ENCODE peak calls at places on chromosomes 4 and X, in eight cellular contexts. One of them, this sample, is unnamed.

GRCh38 chr4:14787894-14788293 is 214.4 kb upstream of the CPEB2 start:
- DNase-seq in A549: peak
- DNase-seq in left lung: no peak
- DNase-seq in thyroid gland: no peak
- DNase-seq in nephron progenitor cell: no peak
- DNase-seq in sigmoid colon: no peak
- DNase-seq in Peyer's patch: no peak
- DNase-seq in CD4-positive, alpha-beta T cell: no peak
- DNase-seq in this sample: no peak

GRCh38 chrX:111506826-111507225 is 4.6 kb upstream of the SERTM2 start:
- DNase-seq in A549: no peak
- DNase-seq in left lung: no peak
- DNase-seq in thyroid gland: no peak
- DNase-seq in nephron progenitor cell: no peak
- DNase-seq in sigmoid colon: no peak
- DNase-seq in Peyer's patch: no peak
- DNase-seq in CD4-positive, alpha-beta T cell: no peak
- DNase-seq in this sample: no peak

GRCh38 chr4:184099541-184099966 is 118.1 kb downstream of the ENPP6 start:
- DNase-seq in A549: no peak
- DNase-seq in left lung: no peak
- DNase-seq in thyroid gland: no peak
- DNase-seq in nephron progenitor cell: peak
- DNase-seq in sigmoid colon: no peak
- DNase-seq in Peyer's patch: no peak
- DNase-seq in CD4-positive, alpha-beta T cell: no peak
- DNase-seq in this sample: no peak

GRCh38 chrX:41982966-41983365 is 59.6 kb upstream of the CASK start:
- DNase-seq in A549: no peak
- DNase-seq in left lung: no peak
- DNase-seq in thyroid gland: no peak
- DNase-seq in nephron progenitor cell: no peak
- DNase-seq in sigmoid colon: no peak
- DNase-seq in Peyer's patch: no peak
- DNase-seq in CD4-positive, alpha-beta T cell: no peak
- DNase-seq in this sample: no peak

GRCh38 chr4:98930311-98930865 is 1.5 kb upstream of the EIF4E start:
- DNase-seq in A549: no peak
- DNase-seq in left lung: no peak
- DNase-seq in thyroid gland: no peak
- DNase-seq in nephron progenitor cell: no peak
- DNase-seq in sigmoid colon: no peak
- DNase-seq in Peyer's patch: no peak
- DNase-seq in CD4-positive, alpha-beta T cell: no peak
- DNase-seq in this sample: no peak

GRCh38 chrX:76148011-76148665 is 24.7 kb upstream of the PBDC1 start:
- DNase-seq in A549: no peak
- DNase-seq in left lung: no peak
- DNase-seq in thyroid gland: peak
- DNase-seq in nephron progenitor cell: no peak
- DNase-seq in sigmoid colon: no peak
- DNase-seq in Peyer's patch: no peak
- DNase-seq in CD4-positive, alpha-beta T cell: no peak
- DNase-seq in this sample: no peak

GRCh38 chr4:165331823-165332222 is 4.4 kb downstream of the MSMO1 start:
- DNase-seq in A549: no peak
- DNase-seq in left lung: no peak
- DNase-seq in thyroid gland: no peak
- DNase-seq in nephron progenitor cell: peak
- DNase-seq in sigmoid colon: no peak
- DNase-seq in Peyer's patch: no peak
- DNase-seq in CD4-positive, alpha-beta T cell: no peak
- DNase-seq in this sample: no peak

GRCh38 chrX:67555578-67556203 is 11.9 kb downstream of the AR start:
- DNase-seq in A549: peak
- DNase-seq in left lung: no peak
- DNase-seq in thyroid gland: peak
- DNase-seq in nephron progenitor cell: peak
- DNase-seq in sigmoid colon: no peak
- DNase-seq in Peyer's patch: no peak
- DNase-seq in CD4-positive, alpha-beta T cell: no peak
- DNase-seq in this sample: no peak

GRCh38 chr4:47484169-47484568 is 906 bp upstream of the ATP10D start:
- DNase-seq in A549: no peak
- DNase-seq in left lung: no peak
- DNase-seq in thyroid gland: peak
- DNase-seq in nephron progenitor cell: no peak
- DNase-seq in sigmoid colon: no peak
- DNase-seq in Peyer's patch: no peak
- DNase-seq in CD4-positive, alpha-beta T cell: no peak
- DNase-seq in this sample: no peak

GRCh38 chrX:123685273-123685672 is 47.6 kb downstream of the THOC2 start:
- DNase-seq in A549: no peak
- DNase-seq in left lung: no peak
- DNase-seq in thyroid gland: no peak
- DNase-seq in nephron progenitor cell: no peak
- DNase-seq in sigmoid colon: no peak
- DNase-seq in Peyer's patch: no peak
- DNase-seq in CD4-positive, alpha-beta T cell: no peak
- DNase-seq in this sample: no peak

GRCh38 chr4:18109677-18110076 is 88.1 kb upstream of the LCORL start:
- DNase-seq in A549: no peak
- DNase-seq in left lung: no peak
- DNase-seq in thyroid gland: no peak
- DNase-seq in nephron progenitor cell: no peak
- DNase-seq in sigmoid colon: no peak
- DNase-seq in Peyer's patch: no peak
- DNase-seq in CD4-positive, alpha-beta T cell: no peak
- DNase-seq in this sample: no peak

GRCh38 chr4:105433421-105433820 is 40.4 kb downstream of the PPA2 start:
- DNase-seq in A549: no peak
- DNase-seq in left lung: no peak
- DNase-seq in thyroid gland: no peak
- DNase-seq in nephron progenitor cell: no peak
- DNase-seq in sigmoid colon: no peak
- DNase-seq in Peyer's patch: no peak
- DNase-seq in CD4-positive, alpha-beta T cell: no peak
- DNase-seq in this sample: no peak

GRCh38 chr4:88818650-88819470 is 121.2 kb upstream of the NAP1L5 start:
- DNase-seq in A549: peak
- DNase-seq in left lung: no peak
- DNase-seq in thyroid gland: peak
- DNase-seq in nephron progenitor cell: peak
- DNase-seq in sigmoid colon: peak
- DNase-seq in Peyer's patch: peak
- DNase-seq in CD4-positive, alpha-beta T cell: peak
- DNase-seq in this sample: peak

GRCh38 chrX:23766650-23767551 is 16.1 kb upstream of the SAT1 start:
- DNase-seq in A549: no peak
- DNase-seq in left lung: no peak
- DNase-seq in thyroid gland: no peak
- DNase-seq in nephron progenitor cell: peak
- DNase-seq in sigmoid colon: no peak
- DNase-seq in Peyer's patch: no peak
- DNase-seq in CD4-positive, alpha-beta T cell: no peak
- DNase-seq in this sample: no peak

GRCh38 chrX:151762802-151763201 is 28.3 kb downstream of the CNGA2 start:
- DNase-seq in A549: peak
- DNase-seq in left lung: no peak
- DNase-seq in thyroid gland: no peak
- DNase-seq in nephron progenitor cell: no peak
- DNase-seq in sigmoid colon: no peak
- DNase-seq in Peyer's patch: no peak
- DNase-seq in CD4-positive, alpha-beta T cell: no peak
- DNase-seq in this sample: no peak

GRCh38 chr4:93764647-93765246 is 63.8 kb upstream of the ATOH1 start:
- DNase-seq in A549: peak
- DNase-seq in left lung: no peak
- DNase-seq in thyroid gland: peak
- DNase-seq in nephron progenitor cell: peak
- DNase-seq in sigmoid colon: no peak
- DNase-seq in Peyer's patch: no peak
- DNase-seq in CD4-positive, alpha-beta T cell: no peak
- DNase-seq in this sample: no peak

GRCh38 chrX:106036716-106037115 is 1.8 kb downstream of the SERPINA7 start:
- DNase-seq in A549: no peak
- DNase-seq in left lung: no peak
- DNase-seq in thyroid gland: no peak
- DNase-seq in nephron progenitor cell: no peak
- DNase-seq in sigmoid colon: no peak
- DNase-seq in Peyer's patch: no peak
- DNase-seq in CD4-positive, alpha-beta T cell: no peak
- DNase-seq in this sample: no peak

GRCh38 chrX:106038625-106039024 is at the start of gene SERPINA7:
- DNase-seq in A549: no peak
- DNase-seq in left lung: no peak
- DNase-seq in thyroid gland: no peak
- DNase-seq in nephron progenitor cell: no peak
- DNase-seq in sigmoid colon: no peak
- DNase-seq in Peyer's patch: no peak
- DNase-seq in CD4-positive, alpha-beta T cell: no peak
- DNase-seq in this sample: no peak

GRCh38 chrX:106042296-106042695 is 3.8 kb upstream of the SERPINA7 start:
- DNase-seq in A549: no peak
- DNase-seq in left lung: no peak
- DNase-seq in thyroid gland: no peak
- DNase-seq in nephron progenitor cell: no peak
- DNase-seq in sigmoid colon: no peak
- DNase-seq in Peyer's patch: no peak
- DNase-seq in CD4-positive, alpha-beta T cell: no peak
- DNase-seq in this sample: no peak

GRCh38 chrX:106037835-106038473 is 573 bp downstream of the SERPINA7 start:
- DNase-seq in A549: no peak
- DNase-seq in left lung: no peak
- DNase-seq in thyroid gland: no peak
- DNase-seq in nephron progenitor cell: no peak
- DNase-seq in sigmoid colon: no peak
- DNase-seq in Peyer's patch: no peak
- DNase-seq in CD4-positive, alpha-beta T cell: no peak
- DNase-seq in this sample: no peak

GRCh38 chrX:106039920-106040319 is 1.4 kb upstream of the SERPINA7 start:
- DNase-seq in A549: peak
- DNase-seq in left lung: no peak
- DNase-seq in thyroid gland: no peak
- DNase-seq in nephron progenitor cell: no peak
- DNase-seq in sigmoid colon: no peak
- DNase-seq in Peyer's patch: no peak
- DNase-seq in CD4-positive, alpha-beta T cell: no peak
- DNase-seq in this sample: no peak
- TF ChIP-seq CTCF in A549: peak
- TF ChIP-seq CTCF in left lung: no peak
- TF ChIP-seq CTCF in thyroid gland: no peak
- TF ChIP-seq CTCF in nephron progenitor cell: peak
- TF ChIP-seq CTCF in sigmoid colon: no peak
- TF ChIP-seq CTCF in Peyer's patch: peak
- TF ChIP-seq CTCF in CD4-positive, alpha-beta T cell: no peak
- TF ChIP-seq CTCF in this sample: no peak

DNA sequence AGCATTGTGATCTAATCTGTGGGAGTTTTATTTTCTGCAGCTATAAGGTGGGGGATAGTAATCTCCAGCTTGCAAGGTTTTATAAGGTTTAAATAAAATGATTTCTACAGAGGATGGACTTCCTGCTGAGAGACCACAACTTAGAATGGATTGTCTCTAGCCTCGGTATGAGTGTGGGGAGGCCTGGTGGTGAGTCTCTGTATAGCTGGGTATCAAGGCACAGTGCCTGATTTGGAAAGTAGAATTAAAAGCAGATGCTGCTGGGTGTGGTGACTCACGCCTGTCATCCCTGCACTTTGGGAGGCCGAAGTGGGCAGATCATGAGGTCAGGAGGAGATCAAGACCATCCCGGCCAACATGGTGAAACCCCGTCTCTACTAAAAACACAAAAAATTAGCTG is 162.0 kb upstream of the GATB start:
- DNase-seq in A549: no peak
- DNase-seq in left lung: no peak
- DNase-seq in thyroid gland: no peak
- DNase-seq in nephron progenitor cell: no peak
- DNase-seq in sigmoid colon: no peak
- DNase-seq in Peyer's patch: no peak
- DNase-seq in CD4-positive, alpha-beta T cell: no peak
- DNase-seq in this sample: no peak
- TF ChIP-seq CTCF in A549: no peak
- TF ChIP-seq CTCF in left lung: no peak
- TF ChIP-seq CTCF in thyroid gland: no peak
- TF ChIP-seq CTCF in nephron progenitor cell: no peak
- TF ChIP-seq CTCF in sigmoid colon: no peak
- TF ChIP-seq CTCF in Peyer's patch: no peak
- TF ChIP-seq CTCF in CD4-positive, alpha-beta T cell: no peak
- TF ChIP-seq CTCF in this sample: no peak

DNA sequence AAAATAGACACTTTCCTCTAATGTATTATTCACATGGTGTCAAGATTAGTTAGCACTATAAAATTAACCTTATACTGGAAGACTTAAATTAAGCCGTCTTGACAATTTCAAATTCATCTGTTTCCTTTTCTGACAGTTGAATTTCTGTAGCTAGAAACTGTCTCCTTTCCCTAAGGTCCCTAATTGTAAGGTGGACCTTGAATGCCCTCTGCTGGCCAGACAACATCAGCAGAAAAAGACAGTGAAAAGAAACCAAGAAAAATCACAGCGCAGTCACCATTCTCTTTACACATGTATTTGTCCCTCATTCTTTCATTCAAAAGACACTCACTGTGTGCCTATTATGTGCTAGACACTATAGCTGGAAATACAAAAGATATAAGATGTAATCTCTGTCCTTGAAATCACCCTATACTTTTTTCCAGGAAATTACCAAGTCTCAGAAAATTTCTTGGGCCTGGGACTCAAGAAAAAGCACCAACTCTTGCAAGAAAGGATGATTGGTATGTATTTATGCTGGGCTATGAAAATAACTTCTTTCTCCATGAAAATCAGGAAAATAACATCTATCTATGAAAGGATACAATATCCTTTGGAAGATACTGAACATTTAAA is 32.7 kb upstream of the AMBN start:
- DNase-seq in A549: peak
- DNase-seq in left lung: no peak
- DNase-seq in thyroid gland: peak
- DNase-seq in nephron progenitor cell: peak
- DNase-seq in sigmoid colon: no peak
- DNase-seq in Peyer's patch: peak
- DNase-seq in CD4-positive, alpha-beta T cell: peak
- DNase-seq in this sample: no peak
- TF ChIP-seq CTCF in A549: peak
- TF ChIP-seq CTCF in left lung: peak
- TF ChIP-seq CTCF in thyroid gland: peak
- TF ChIP-seq CTCF in nephron progenitor cell: peak
- TF ChIP-seq CTCF in sigmoid colon: peak
- TF ChIP-seq CTCF in Peyer's patch: peak
- TF ChIP-seq CTCF in CD4-positive, alpha-beta T cell: peak
- TF ChIP-seq CTCF in this sample: peak

DNA sequence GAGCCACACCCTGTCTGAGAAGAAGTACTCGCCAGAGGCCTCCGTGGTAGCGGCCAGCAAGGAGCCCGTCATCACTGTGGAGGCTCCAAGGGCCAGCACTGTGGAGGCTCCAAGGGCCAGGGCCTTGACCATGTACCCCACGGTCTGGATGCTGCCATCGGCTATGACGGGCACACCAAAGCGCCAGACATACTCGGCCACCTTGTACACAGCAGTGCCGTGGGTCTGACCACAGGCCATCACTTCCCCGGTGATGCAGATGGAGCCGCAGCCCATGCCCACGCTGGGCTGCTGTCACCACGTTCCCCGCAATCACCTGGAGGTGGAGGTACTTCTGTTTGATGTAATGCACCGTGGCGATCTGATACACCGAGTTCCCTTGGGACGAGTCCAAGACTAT is 377.7 kb upstream of the MAOA start:
- DNase-seq in A549: no peak
- DNase-seq in left lung: no peak
- DNase-seq in thyroid gland: no peak
- DNase-seq in nephron progenitor cell: no peak
- DNase-seq in sigmoid colon: no peak
- DNase-seq in Peyer's patch: no peak
- DNase-seq in CD4-positive, alpha-beta T cell: no peak
- DNase-seq in this sample: no peak
- TF ChIP-seq CTCF in A549: no peak
- TF ChIP-seq CTCF in left lung: no peak
- TF ChIP-seq CTCF in thyroid gland: no peak
- TF ChIP-seq CTCF in nephron progenitor cell: no peak
- TF ChIP-seq CTCF in sigmoid colon: no peak
- TF ChIP-seq CTCF in Peyer's patch: no peak
- TF ChIP-seq CTCF in CD4-positive, alpha-beta T cell: no peak
- TF ChIP-seq CTCF in this sample: no peak

This sample was measured in natural killer cell.